ENCODE peak calls at places on chromosomes 6 and 20, in seven cellular contexts. E, X, A, D, V, H and M are unnamed samples.

GRCh38 chr6:33699131-33699530 is 12.4 kb downstream of the UQCC2 start:
- DNase-seq in E (no peak), X (no peak), A (no peak), D (no peak), V (peak; percentile 58), H (no peak), M (no peak)

GRCh38 chr6:165843121-165843520 is 180.1 kb upstream of the PDE10A start:
- DNase-seq in E (peak; percentile 36), X (peak; percentile 58), A (no peak), D (no peak), V (no peak), H (no peak), M (no peak)

GRCh38 chr20:35776513-35777101 is 4.8 kb downstream of the PHF20 start:
- DNase-seq in E (no peak), X (peak; percentile 50), A (peak; percentile 75), D (no peak), V (no peak), H (no peak), M (no peak)

GRCh38 chr6:127976796-127977195 is 75.9 kb upstream of the THEMIS start:
- DNase-seq in E (no peak), X (no peak), A (no peak), D (no peak), V (no peak), H (no peak), M (no peak)

GRCh38 chr6:109714156-109714555 is 23.1 kb downstream of the FIG4 start:
- DNase-seq in E (no peak), X (no peak), A (no peak), D (no peak), V (no peak), H (no peak), M (no peak)

GRCh38 chr6:35218021-35218420 is 4.3 kb downstream of the SCUBE3 start:
- DNase-seq in E (no peak), X (no peak), A (no peak), D (no peak), V (no peak), H (no peak), M (peak; percentile 49)

GRCh38 chr20:31962741-31963140 is 5.2 kb upstream of the XKR7 start:
- DNase-seq in E (no peak), X (no peak), A (no peak), D (no peak), V (no peak), H (no peak), M (no peak)

GRCh38 chr6:126600258-126600916 is 260.5 kb downstream of the CENPW start:
- DNase-seq in E (no peak), X (no peak), A (no peak), D (no peak), V (no peak), H (no peak), M (no peak)

GRCh38 chr6:107061125-107062020 is 33.4 kb downstream of the MTRES1 start:
- DNase-seq in E (peak; percentile 80), X (no peak), A (no peak), D (no peak), V (no peak), H (no peak), M (no peak)

GRCh38 chr20:24139846-24140245 is 151.3 kb upstream of the GGTLC1 start:
- DNase-seq in E (no peak), X (no peak), A (no peak), D (no peak), V (no peak), H (no peak), M (no peak)

GRCh38 chr6:149482542-149483261 is 2.1 kb downstream of the ZC3H12D start:
- DNase-seq in E (no peak), X (no peak), A (no peak), D (no peak), V (peak; percentile 85), H (no peak), M (peak; percentile 74)

GRCh38 chr6:19668710-19669109 is 168.5 kb upstream of the ID4 start:
- DNase-seq in E (no peak), X (no peak), A (no peak), D (no peak), V (no peak), H (no peak), M (no peak)

GRCh38 chr6:137451926-137452325 is 42.3 kb downstream of the OLIG3 start:
- DNase-seq in E (no peak), X (no peak), A (no peak), D (no peak), V (no peak), H (no peak), M (no peak)

GRCh38 chr20:49310695-49311094 is 32.8 kb upstream of the ZNFX1 start:
- DNase-seq in E (no peak), X (no peak), A (no peak), D (no peak), V (no peak), H (no peak), M (no peak)

GRCh38 chr6:135334169-135334568 is 153.1 kb downstream of the MYB start:
- DNase-seq in E (no peak), X (no peak), A (no peak), D (no peak), V (no peak), H (no peak), M (no peak)

GRCh38 chr6:25188232-25188631 is 90.9 kb upstream of the CARMIL1 start:
- DNase-seq in E (no peak), X (no peak), A (no peak), D (no peak), V (no peak), H (no peak), M (no peak)

GRCh38 chr6:25193147-25193864 is 85.9 kb upstream of the CARMIL1 start:
- DNase-seq in E (no peak), X (no peak), A (no peak), D (no peak), V (no peak), H (no peak), M (no peak)

GRCh38 chr6:25193865-25194679 is 85.1 kb upstream of the CARMIL1 start:
- DNase-seq in E (no peak), X (no peak), A (no peak), D (no peak), V (no peak), H (no peak), M (no peak)

GRCh38 chr6:25197116-25197515 is 82.1 kb upstream of the CARMIL1 start:
- DNase-seq in E (no peak), X (no peak), A (no peak), D (no peak), V (no peak), H (no peak), M (no peak)

GRCh38 chr6:25192562-25192961 is 86.6 kb upstream of the CARMIL1 start:
- DNase-seq in E (peak; percentile 22), X (no peak), A (no peak), D (no peak), V (no peak), H (no peak), M (no peak)
- TF ChIP-seq POLR2AphosphoS5 in E (no peak), X (no peak), A (no peak), D (no peak), V (no peak), H (no peak), M (no peak)

GRCh38 chr20:38063911-38064310 is 30.4 kb downstream of the RPRD1B start:
- DNase-seq in E (no peak), X (no peak), A (no peak), D (peak; percentile 24), V (no peak), H (peak; percentile 25), M (no peak)

GRCh38 chr20:38072885-38073284 is 39.3 kb downstream of the RPRD1B start:
- DNase-seq in E (no peak), X (no peak), A (no peak), D (no peak), V (no peak), H (no peak), M (no peak)

GRCh38 chr20:38067717-38068365 is 34.3 kb downstream of the RPRD1B start:
- DNase-seq in E (no peak), X (no peak), A (no peak), D (no peak), V (no peak), H (no peak), M (no peak)

GRCh38 chr20:38065764-38066375 is 32.3 kb downstream of the RPRD1B start:
- DNase-seq in E (no peak), X (no peak), A (peak; percentile 28), D (no peak), V (no peak), H (no peak), M (no peak)

DNA sequence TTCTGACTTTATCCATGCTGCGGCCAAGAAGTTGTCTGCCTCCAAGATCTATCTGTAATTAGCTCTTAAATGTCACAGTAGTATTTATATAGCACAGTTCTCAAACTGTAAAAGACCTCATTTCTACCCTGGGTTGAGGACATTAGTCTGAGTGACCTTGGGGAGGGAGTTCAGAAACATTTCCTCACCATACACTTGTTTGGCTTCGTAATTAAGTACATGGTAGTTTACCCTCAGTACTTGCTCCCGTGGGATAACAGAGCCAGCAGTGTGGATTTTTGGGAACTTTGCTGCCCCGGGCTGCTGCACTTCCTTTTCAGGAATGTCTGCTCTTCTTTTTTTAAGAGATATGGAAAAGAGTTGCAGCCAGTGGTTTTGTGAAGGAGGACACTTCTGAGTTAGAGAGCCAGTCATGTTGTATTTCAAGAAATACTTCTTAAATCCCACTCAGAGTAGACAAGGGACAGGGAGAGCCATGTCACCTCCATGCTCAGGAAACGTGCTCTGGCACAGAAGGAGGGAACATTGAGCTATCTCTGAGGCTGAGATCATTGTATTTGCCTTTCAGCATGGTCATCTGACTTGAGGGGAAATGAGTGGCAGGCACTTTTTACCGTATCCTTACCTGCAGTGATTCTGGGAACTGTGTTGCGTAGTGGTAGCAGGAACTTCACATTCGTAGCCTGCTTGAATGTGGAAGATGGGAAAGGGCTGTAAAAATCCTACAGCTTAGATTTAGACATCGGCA is 33.6 kb downstream of the RPRD1B start:
- DNase-seq in E (no peak), X (no peak), A (no peak), D (no peak), V (no peak), H (no peak), M (no peak)
- TF ChIP-seq POLR2AphosphoS5 in E (no peak), X (no peak), A (no peak), D (no peak), V (no peak), H (no peak), M (no peak)

DNA sequence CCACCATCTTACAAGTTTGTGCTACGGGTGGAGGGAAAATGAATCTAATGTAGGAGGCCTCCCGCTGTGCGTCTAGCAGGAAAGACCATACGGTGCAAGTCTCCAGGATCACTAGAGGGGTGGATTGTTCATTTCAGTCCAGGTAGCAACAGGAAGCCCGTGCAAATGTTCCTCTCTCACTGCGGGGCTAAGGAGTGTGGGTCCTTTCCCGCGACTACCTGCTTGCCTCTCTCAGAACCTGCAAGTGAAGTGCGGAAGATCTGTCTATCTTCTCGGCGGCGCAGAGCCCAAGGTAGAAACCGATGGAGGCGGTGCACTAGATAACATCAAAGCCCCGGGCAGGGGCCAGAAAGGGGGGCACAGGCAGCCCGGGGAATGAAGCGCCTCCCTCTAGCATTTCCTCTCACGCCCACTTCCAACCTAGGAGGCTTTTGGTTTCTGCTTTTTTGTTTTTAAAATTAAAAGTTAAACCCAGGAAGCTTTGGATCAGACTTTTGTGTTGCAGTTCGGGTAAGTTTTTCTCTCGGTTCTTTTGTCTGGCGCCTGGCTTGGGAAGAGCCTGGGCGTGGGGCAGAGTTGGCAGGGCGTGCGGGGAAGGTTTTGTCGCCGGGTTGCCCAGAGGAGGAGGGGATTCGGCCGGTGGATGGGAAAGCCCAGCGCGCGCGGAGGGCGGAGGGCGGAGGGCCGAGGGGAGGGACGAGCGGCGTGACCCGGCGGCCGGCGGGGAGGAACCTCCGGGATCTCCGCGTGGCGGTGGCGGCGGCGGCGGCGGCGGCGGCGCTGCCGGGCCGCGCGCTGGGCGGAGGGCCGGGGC is 3.5 kb upstream of the HIVEP1 start:
- DNase-seq in E (peak; percentile 89), X (peak; percentile 89), A (peak; percentile 80), D (peak; percentile 55), V (peak; percentile 96), H (peak; percentile 44), M (peak; percentile 20)
- TF ChIP-seq POLR2AphosphoS5 in E (peak; percentile 66), X (peak; percentile 56), A (peak; percentile 48), D (peak; percentile 97), V (peak; percentile 68), H (peak; percentile 97), M (peak; percentile 27)

GRCh38 chr6:43771210-43771857 is 1.3 kb downstream of the VEGFA start:
- DNase-seq in E (peak; percentile 71), X (peak; percentile 78), A (peak; percentile 47), D (peak; percentile 59), V (peak; percentile 89), H (peak; percentile 58), M (peak; percentile 70)
- TF ChIP-seq POLR2AphosphoS5 in E (peak; percentile 22), X (peak; percentile 70), A (peak; percentile 61), D (no peak), V (no peak), H (no peak), M (peak; percentile 59)